ENCODE peak calls at places on chromosomes 16 and 17, in ten cellular contexts. One of them, this sample, is unnamed.

GRCh38 chr16:6656760-6657159 is 675.9 kb upstream of the RBFOX1 start:
- DNase-seq in neuronal stem cell: no peak
- DNase-seq in tibial nerve: no peak
- DNase-seq in HFF-Myc: no peak
- DNase-seq in stimulated activated CD4-positive, alpha-beta T cell treated with anti-CD3 and anti-CD28 coated beads, Interleukin-2, amount 100 ng/mL, for 24 hours: no peak
- DNase-seq in AG08396: no peak
- DNase-seq in stimulated activated CD8-positive, alpha-beta memory T cell treated with anti-CD3 and anti-CD28 coated beads, Interleukin-4, amount 100 ng/mL, for 1 hour: no peak
- DNase-seq in germinal center: no peak
- DNase-seq in activated naive CD8-positive, alpha-beta T cell treated with anti-CD3 and anti-CD28 coated beads, Interleukin-2, amount 10 ng/mL, durations not matched to agents 7 days and 5 days: no peak
- DNase-seq in left ventricle myocardium inferior: no peak
- DNase-seq in this sample: no peak

GRCh38 chr16:67312450-67313118 is 14.0 kb downstream of the KCTD19 start:
- DNase-seq in neuronal stem cell: no peak
- DNase-seq in tibial nerve: no peak
- DNase-seq in HFF-Myc: no peak
- DNase-seq in stimulated activated CD4-positive, alpha-beta T cell treated with anti-CD3 and anti-CD28 coated beads, Interleukin-2, amount 100 ng/mL, for 24 hours: no peak
- DNase-seq in AG08396: no peak
- DNase-seq in stimulated activated CD8-positive, alpha-beta memory T cell treated with anti-CD3 and anti-CD28 coated beads, Interleukin-4, amount 100 ng/mL, for 1 hour: no peak
- DNase-seq in germinal center: no peak
- DNase-seq in activated naive CD8-positive, alpha-beta T cell treated with anti-CD3 and anti-CD28 coated beads, Interleukin-2, amount 10 ng/mL, durations not matched to agents 7 days and 5 days: no peak
- DNase-seq in left ventricle myocardium inferior: no peak
- DNase-seq in this sample: no peak

GRCh38 chr17:74332763-74333220 is 6.8 kb downstream of the KIF19 start:
- DNase-seq in neuronal stem cell: no peak
- DNase-seq in tibial nerve: no peak
- DNase-seq in HFF-Myc: no peak
- DNase-seq in stimulated activated CD4-positive, alpha-beta T cell treated with anti-CD3 and anti-CD28 coated beads, Interleukin-2, amount 100 ng/mL, for 24 hours: no peak
- DNase-seq in AG08396: no peak
- DNase-seq in stimulated activated CD8-positive, alpha-beta memory T cell treated with anti-CD3 and anti-CD28 coated beads, Interleukin-4, amount 100 ng/mL, for 1 hour: no peak
- DNase-seq in germinal center: no peak
- DNase-seq in activated naive CD8-positive, alpha-beta T cell treated with anti-CD3 and anti-CD28 coated beads, Interleukin-2, amount 10 ng/mL, durations not matched to agents 7 days and 5 days: no peak
- DNase-seq in left ventricle myocardium inferior: no peak
- DNase-seq in this sample: no peak

GRCh38 chr17:59623151-59623550 is 3.5 kb downstream of the CLTC start:
- DNase-seq in neuronal stem cell: no peak
- DNase-seq in tibial nerve: no peak
- DNase-seq in HFF-Myc: no peak
- DNase-seq in stimulated activated CD4-positive, alpha-beta T cell treated with anti-CD3 and anti-CD28 coated beads, Interleukin-2, amount 100 ng/mL, for 24 hours: no peak
- DNase-seq in AG08396: no peak
- DNase-seq in stimulated activated CD8-positive, alpha-beta memory T cell treated with anti-CD3 and anti-CD28 coated beads, Interleukin-4, amount 100 ng/mL, for 1 hour: no peak
- DNase-seq in germinal center: no peak
- DNase-seq in activated naive CD8-positive, alpha-beta T cell treated with anti-CD3 and anti-CD28 coated beads, Interleukin-2, amount 10 ng/mL, durations not matched to agents 7 days and 5 days: no peak
- DNase-seq in left ventricle myocardium inferior: no peak
- DNase-seq in this sample: no peak

GRCh38 chr17:16872836-16873653 is 98.9 kb downstream of the TNFRSF13B start:
- DNase-seq in neuronal stem cell: peak
- DNase-seq in tibial nerve: no peak
- DNase-seq in HFF-Myc: no peak
- DNase-seq in stimulated activated CD4-positive, alpha-beta T cell treated with anti-CD3 and anti-CD28 coated beads, Interleukin-2, amount 100 ng/mL, for 24 hours: peak
- DNase-seq in AG08396: peak
- DNase-seq in stimulated activated CD8-positive, alpha-beta memory T cell treated with anti-CD3 and anti-CD28 coated beads, Interleukin-4, amount 100 ng/mL, for 1 hour: no peak
- DNase-seq in germinal center: peak
- DNase-seq in activated naive CD8-positive, alpha-beta T cell treated with anti-CD3 and anti-CD28 coated beads, Interleukin-2, amount 10 ng/mL, durations not matched to agents 7 days and 5 days: peak
- DNase-seq in left ventricle myocardium inferior: no peak
- DNase-seq in this sample: no peak

GRCh38 chr17:37430051-37430591 is 23.4 kb downstream of the TADA2A start:
- DNase-seq in neuronal stem cell: no peak
- DNase-seq in tibial nerve: no peak
- DNase-seq in HFF-Myc: no peak
- DNase-seq in stimulated activated CD4-positive, alpha-beta T cell treated with anti-CD3 and anti-CD28 coated beads, Interleukin-2, amount 100 ng/mL, for 24 hours: no peak
- DNase-seq in AG08396: no peak
- DNase-seq in stimulated activated CD8-positive, alpha-beta memory T cell treated with anti-CD3 and anti-CD28 coated beads, Interleukin-4, amount 100 ng/mL, for 1 hour: no peak
- DNase-seq in germinal center: no peak
- DNase-seq in activated naive CD8-positive, alpha-beta T cell treated with anti-CD3 and anti-CD28 coated beads, Interleukin-2, amount 10 ng/mL, durations not matched to agents 7 days and 5 days: no peak
- DNase-seq in left ventricle myocardium inferior: no peak
- DNase-seq in this sample: no peak

GRCh38 chr17:27993723-27994310 is 48.7 kb upstream of the NLK start:
- DNase-seq in neuronal stem cell: no peak
- DNase-seq in tibial nerve: no peak
- DNase-seq in HFF-Myc: no peak
- DNase-seq in stimulated activated CD4-positive, alpha-beta T cell treated with anti-CD3 and anti-CD28 coated beads, Interleukin-2, amount 100 ng/mL, for 24 hours: no peak
- DNase-seq in AG08396: no peak
- DNase-seq in stimulated activated CD8-positive, alpha-beta memory T cell treated with anti-CD3 and anti-CD28 coated beads, Interleukin-4, amount 100 ng/mL, for 1 hour: no peak
- DNase-seq in germinal center: no peak
- DNase-seq in activated naive CD8-positive, alpha-beta T cell treated with anti-CD3 and anti-CD28 coated beads, Interleukin-2, amount 10 ng/mL, durations not matched to agents 7 days and 5 days: no peak
- DNase-seq in left ventricle myocardium inferior: no peak
- DNase-seq in this sample: no peak

GRCh38 chr16:53518550-53519416 is 15.8 kb upstream of the AKTIP start:
- DNase-seq in neuronal stem cell: no peak
- DNase-seq in tibial nerve: peak
- DNase-seq in HFF-Myc: peak
- DNase-seq in stimulated activated CD4-positive, alpha-beta T cell treated with anti-CD3 and anti-CD28 coated beads, Interleukin-2, amount 100 ng/mL, for 24 hours: peak
- DNase-seq in AG08396: no peak
- DNase-seq in stimulated activated CD8-positive, alpha-beta memory T cell treated with anti-CD3 and anti-CD28 coated beads, Interleukin-4, amount 100 ng/mL, for 1 hour: peak
- DNase-seq in germinal center: peak
- DNase-seq in activated naive CD8-positive, alpha-beta T cell treated with anti-CD3 and anti-CD28 coated beads, Interleukin-2, amount 10 ng/mL, durations not matched to agents 7 days and 5 days: peak
- DNase-seq in left ventricle myocardium inferior: no peak
- DNase-seq in this sample: peak

GRCh38 chr16:23595246-23595950 is 718 bp downstream of the NDUFAB1 start:
- DNase-seq in neuronal stem cell: no peak
- DNase-seq in tibial nerve: no peak
- DNase-seq in HFF-Myc: no peak
- DNase-seq in stimulated activated CD4-positive, alpha-beta T cell treated with anti-CD3 and anti-CD28 coated beads, Interleukin-2, amount 100 ng/mL, for 24 hours: no peak
- DNase-seq in AG08396: peak
- DNase-seq in stimulated activated CD8-positive, alpha-beta memory T cell treated with anti-CD3 and anti-CD28 coated beads, Interleukin-4, amount 100 ng/mL, for 1 hour: no peak
- DNase-seq in germinal center: no peak
- DNase-seq in activated naive CD8-positive, alpha-beta T cell treated with anti-CD3 and anti-CD28 coated beads, Interleukin-2, amount 10 ng/mL, durations not matched to agents 7 days and 5 days: no peak
- DNase-seq in left ventricle myocardium inferior: no peak
- DNase-seq in this sample: no peak

GRCh38 chr16:27450836-27451341 is 48.9 kb downstream of the IL21R start:
- DNase-seq in neuronal stem cell: no peak
- DNase-seq in tibial nerve: no peak
- DNase-seq in HFF-Myc: no peak
- DNase-seq in stimulated activated CD4-positive, alpha-beta T cell treated with anti-CD3 and anti-CD28 coated beads, Interleukin-2, amount 100 ng/mL, for 24 hours: no peak
- DNase-seq in AG08396: no peak
- DNase-seq in stimulated activated CD8-positive, alpha-beta memory T cell treated with anti-CD3 and anti-CD28 coated beads, Interleukin-4, amount 100 ng/mL, for 1 hour: no peak
- DNase-seq in germinal center: peak
- DNase-seq in activated naive CD8-positive, alpha-beta T cell treated with anti-CD3 and anti-CD28 coated beads, Interleukin-2, amount 10 ng/mL, durations not matched to agents 7 days and 5 days: no peak
- DNase-seq in left ventricle myocardium inferior: no peak
- DNase-seq in this sample: no peak

GRCh38 chr16:72188512-72188911 is 16.6 kb upstream of the PMFBP1 start:
- DNase-seq in neuronal stem cell: no peak
- DNase-seq in tibial nerve: no peak
- DNase-seq in HFF-Myc: no peak
- DNase-seq in stimulated activated CD4-positive, alpha-beta T cell treated with anti-CD3 and anti-CD28 coated beads, Interleukin-2, amount 100 ng/mL, for 24 hours: no peak
- DNase-seq in AG08396: no peak
- DNase-seq in stimulated activated CD8-positive, alpha-beta memory T cell treated with anti-CD3 and anti-CD28 coated beads, Interleukin-4, amount 100 ng/mL, for 1 hour: no peak
- DNase-seq in germinal center: no peak
- DNase-seq in activated naive CD8-positive, alpha-beta T cell treated with anti-CD3 and anti-CD28 coated beads, Interleukin-2, amount 10 ng/mL, durations not matched to agents 7 days and 5 days: no peak
- DNase-seq in left ventricle myocardium inferior: no peak
- DNase-seq in this sample: no peak

GRCh38 chr16:79601092-79601977 is 798 bp upstream of the MAF start:
- DNase-seq in neuronal stem cell: peak
- DNase-seq in tibial nerve: peak
- DNase-seq in HFF-Myc: no peak
- DNase-seq in stimulated activated CD4-positive, alpha-beta T cell treated with anti-CD3 and anti-CD28 coated beads, Interleukin-2, amount 100 ng/mL, for 24 hours: peak
- DNase-seq in AG08396: peak
- DNase-seq in stimulated activated CD8-positive, alpha-beta memory T cell treated with anti-CD3 and anti-CD28 coated beads, Interleukin-4, amount 100 ng/mL, for 1 hour: no peak
- DNase-seq in germinal center: peak
- DNase-seq in activated naive CD8-positive, alpha-beta T cell treated with anti-CD3 and anti-CD28 coated beads, Interleukin-2, amount 10 ng/mL, durations not matched to agents 7 days and 5 days: peak
- DNase-seq in left ventricle myocardium inferior: peak
- DNase-seq in this sample: peak

GRCh38 chr17:37742114-37742761 is 2.6 kb downstream of the HNF1B start:
- DNase-seq in neuronal stem cell: peak
- DNase-seq in tibial nerve: no peak
- DNase-seq in HFF-Myc: no peak
- DNase-seq in stimulated activated CD4-positive, alpha-beta T cell treated with anti-CD3 and anti-CD28 coated beads, Interleukin-2, amount 100 ng/mL, for 24 hours: peak
- DNase-seq in AG08396: peak
- DNase-seq in stimulated activated CD8-positive, alpha-beta memory T cell treated with anti-CD3 and anti-CD28 coated beads, Interleukin-4, amount 100 ng/mL, for 1 hour: no peak
- DNase-seq in germinal center: no peak
- DNase-seq in activated naive CD8-positive, alpha-beta T cell treated with anti-CD3 and anti-CD28 coated beads, Interleukin-2, amount 10 ng/mL, durations not matched to agents 7 days and 5 days: peak
- DNase-seq in left ventricle myocardium inferior: no peak
- DNase-seq in this sample: no peak

GRCh38 chr17:61250335-61250890 is 149.2 kb upstream of the TBX2 start:
- DNase-seq in neuronal stem cell: no peak
- DNase-seq in tibial nerve: no peak
- DNase-seq in HFF-Myc: no peak
- DNase-seq in stimulated activated CD4-positive, alpha-beta T cell treated with anti-CD3 and anti-CD28 coated beads, Interleukin-2, amount 100 ng/mL, for 24 hours: no peak
- DNase-seq in AG08396: no peak
- DNase-seq in stimulated activated CD8-positive, alpha-beta memory T cell treated with anti-CD3 and anti-CD28 coated beads, Interleukin-4, amount 100 ng/mL, for 1 hour: no peak
- DNase-seq in germinal center: no peak
- DNase-seq in activated naive CD8-positive, alpha-beta T cell treated with anti-CD3 and anti-CD28 coated beads, Interleukin-2, amount 10 ng/mL, durations not matched to agents 7 days and 5 days: no peak
- DNase-seq in left ventricle myocardium inferior: no peak
- DNase-seq in this sample: no peak

This sample was measured in stimulated activated naive CD4-positive, alpha-beta T cell treated with Interleukin-2 at 50 U/mL for 16 hours.